ENCODE peak calls at places on chromosomes 3 and 15, in four cellular contexts. S is K562, R is GM12878, V is HepG2. Q is an unnamed sample.

GRCh38 chr3:177948716-177949422 is 587.4 kb upstream of the KCNMB2 start:
- DNase-seq in V (no peak), R (no peak), S (no peak), Q (no peak)

GRCh38 chr3:192915306-192915705 is 2.4 kb downstream of the MB21D2 start:
- DNase-seq in V (peak; percentile 41), R (no peak), S (no peak), Q (no peak)

GRCh38 chr3:110341047-110341446 is 730.6 kb upstream of the NECTIN3 start:
- DNase-seq in V (no peak), S (no peak), R (no peak), Q (no peak)

GRCh38 chr15:101047301-101047781 is 128.2 kb downstream of the LRRK1 start:
- DNase-seq in V (no peak), R (no peak), S (no peak), Q (no peak)

GRCh38 chr15:57547243-57547755 is 44.4 kb upstream of the MYZAP start:
- DNase-seq in R (no peak), V (no peak), S (no peak), Q (no peak)

GRCh38 chr3:70095260-70095659 is 95.7 kb downstream of the SAMMSON start:
- DNase-seq in R (no peak), V (no peak), S (no peak), Q (no peak)

GRCh38 chr3:43379343-43379742 is 93.0 kb downstream of the SNRK start:
- DNase-seq in R (no peak), S (no peak), V (no peak), Q (no peak)

GRCh38 chr3:186708983-186709679 is 8.0 kb upstream of the KNG1 start:
- DNase-seq in V (no peak), R (no peak), S (peak; percentile 54), Q (no peak)

GRCh38 chr3:196987022-196987421 is 18.4 kb upstream of the PIGZ start:
- DNase-seq in R (no peak), S (no peak), V (no peak), Q (no peak)

GRCh38 chr3:147816770-147817169 is 407.6 kb downstream of the ZIC1 start:
- DNase-seq in V (no peak), R (no peak), S (no peak), Q (no peak)

GRCh38 chr15:80695911-80696651 is 971 bp downstream of the ABHD17C start:
- DNase-seq in R (no peak), V (peak; percentile 20), S (no peak), Q (peak; percentile 64)

GRCh38 chr3:151581046-151581445 is 120.2 kb upstream of the IGSF10 start:
- DNase-seq in R (no peak), V (no peak), S (no peak), Q (no peak)

GRCh38 chr3:77815467-77815866 is 775.6 kb downstream of the ROBO2 start:
- DNase-seq in R (no peak), V (peak; percentile 1), S (peak; percentile 1), Q (peak; percentile 4)

GRCh38 chr3:42880601-42881451 is 5.1 kb upstream of the CYP8B1 start:
- DNase-seq in V (peak; percentile 66), S (peak; percentile 94), R (peak; percentile 42), Q (peak; percentile 74)

GRCh38 chr3:113601240-113601639 is 68.9 kb downstream of the SIDT1 start:
- DNase-seq in R (no peak), S (no peak), V (no peak), Q (no peak)

GRCh38 chr3:169134194-169134593 is 529.3 kb downstream of the MECOM start:
- DNase-seq in S (no peak), V (no peak), R (no peak), Q (no peak)

GRCh38 chr3:124878561-124879394 is 8.4 kb downstream of the ITGB5 start:
- DNase-seq in S (peak; percentile 84), R (no peak), V (peak; percentile 93), Q (peak; percentile 92)

GRCh38 chr3:11651900-11652299 is 8.2 kb upstream of the VGLL4 start:
- DNase-seq in R (no peak), S (peak; percentile 54), V (peak; percentile 29), Q (peak; percentile 44)
- TF ChIP-seq POLR2AphosphoS2 in R (no peak), S (no peak), V (no peak), Q (no peak)

DNA sequence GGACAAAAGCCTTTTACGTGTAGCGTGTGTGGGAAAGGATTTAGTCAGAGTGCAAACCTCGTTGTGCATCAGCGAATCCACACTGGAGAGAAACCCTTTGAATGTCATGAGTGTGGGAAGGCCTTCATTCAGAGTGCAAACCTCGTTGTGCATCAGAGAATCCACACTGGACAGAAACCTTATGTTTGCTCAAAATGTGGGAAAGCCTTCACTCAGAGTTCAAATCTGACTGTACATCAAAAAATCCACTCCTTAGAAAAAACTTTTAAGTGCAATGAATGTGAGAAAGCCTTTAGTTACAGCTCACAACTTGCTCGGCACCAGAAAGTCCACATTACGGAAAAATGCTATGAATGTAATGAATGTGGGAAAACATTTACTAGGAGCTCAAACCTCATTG is 10.5 kb downstream of the ZNF35 start:
- DNase-seq in V (peak; percentile 3), R (no peak), S (no peak), Q (peak; percentile 1)
- TF ChIP-seq MAX in V (no peak), R (no peak), S (no peak), Q (no peak)

GRCh38 chr3:49871536-49872157 is 1.9 kb upstream of the CAMKV start:
- DNase-seq in S (no peak), R (no peak), V (no peak), Q (no peak)

GRCh38 chr3:49867871-49868321 is 1.8 kb downstream of the CAMKV start:
- DNase-seq in V (peak; percentile 27), R (no peak), S (peak; percentile 53), Q (no peak)

GRCh38 chr3:49868951-49869454 is 703 bp downstream of the CAMKV start:
- DNase-seq in R (no peak), V (no peak), S (peak; percentile 21), Q (no peak)

GRCh38 chr3:49867400-49867799 is 2.3 kb downstream of the CAMKV start:
- DNase-seq in V (no peak), R (no peak), S (no peak), Q (no peak)

GRCh38 chr3:49869525-49870126 is at the start of gene CAMKV:
- DNase-seq in S (peak; percentile 27), V (no peak), R (no peak), Q (no peak)
- TF ChIP-seq POLR2AphosphoS2 in S (no peak), V (no peak), R (no peak), Q (no peak)

DNA sequence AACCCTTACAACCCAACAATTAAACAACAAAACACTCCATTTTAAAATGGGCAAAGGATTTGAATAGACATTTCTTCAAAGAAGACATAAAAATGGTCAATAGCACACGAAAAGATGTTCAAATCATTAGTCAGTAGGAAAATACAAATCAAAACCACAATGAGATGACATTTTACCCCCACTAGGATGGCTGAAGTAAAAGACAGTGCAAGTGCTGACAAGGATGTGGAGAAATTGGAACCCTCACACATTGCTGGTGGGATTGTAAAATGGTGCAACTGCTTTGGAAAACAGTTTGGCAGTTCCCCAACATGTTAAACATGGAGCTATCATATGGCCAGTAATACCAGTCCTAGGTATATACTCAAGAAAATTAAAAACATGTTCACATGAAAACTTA is 11.6 kb downstream of the GALNT15 start:
- DNase-seq in S (no peak), V (no peak), R (no peak), Q (no peak)
- TF ChIP-seq MAX in S (no peak), V (no peak), R (no peak), Q (no peak)

DNA sequence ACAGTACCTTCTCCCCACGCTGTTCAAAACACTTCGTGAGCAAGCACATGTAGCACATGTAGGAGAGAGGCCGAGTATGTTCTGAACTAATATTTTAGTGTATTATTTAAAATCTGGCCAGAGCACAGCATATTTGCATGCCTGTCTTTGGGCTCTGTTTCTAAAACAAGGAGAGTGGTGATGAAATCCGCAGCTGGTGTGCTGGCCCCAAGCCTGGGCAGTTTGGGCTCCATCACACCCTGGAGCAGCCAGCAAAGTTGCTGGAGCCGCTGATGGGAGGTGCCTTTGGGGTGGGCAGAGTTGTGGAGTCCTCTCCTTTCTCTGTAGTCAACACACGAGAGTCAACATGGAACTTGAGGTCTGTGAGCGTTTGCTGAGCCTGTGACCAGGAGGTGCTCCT is 116.6 kb downstream of the SLCO3A1 start:
- DNase-seq in V (no peak), S (no peak), R (no peak), Q (no peak)
- TF ChIP-seq POLR2AphosphoS2 in V (no peak), S (no peak), R (no peak), Q (no peak)

GRCh38 chr3:87766736-87767135 is 292.1 kb downstream of the CGGBP1 start:
- DNase-seq in R (no peak), V (no peak), S (no peak), Q (no peak)

DNA sequence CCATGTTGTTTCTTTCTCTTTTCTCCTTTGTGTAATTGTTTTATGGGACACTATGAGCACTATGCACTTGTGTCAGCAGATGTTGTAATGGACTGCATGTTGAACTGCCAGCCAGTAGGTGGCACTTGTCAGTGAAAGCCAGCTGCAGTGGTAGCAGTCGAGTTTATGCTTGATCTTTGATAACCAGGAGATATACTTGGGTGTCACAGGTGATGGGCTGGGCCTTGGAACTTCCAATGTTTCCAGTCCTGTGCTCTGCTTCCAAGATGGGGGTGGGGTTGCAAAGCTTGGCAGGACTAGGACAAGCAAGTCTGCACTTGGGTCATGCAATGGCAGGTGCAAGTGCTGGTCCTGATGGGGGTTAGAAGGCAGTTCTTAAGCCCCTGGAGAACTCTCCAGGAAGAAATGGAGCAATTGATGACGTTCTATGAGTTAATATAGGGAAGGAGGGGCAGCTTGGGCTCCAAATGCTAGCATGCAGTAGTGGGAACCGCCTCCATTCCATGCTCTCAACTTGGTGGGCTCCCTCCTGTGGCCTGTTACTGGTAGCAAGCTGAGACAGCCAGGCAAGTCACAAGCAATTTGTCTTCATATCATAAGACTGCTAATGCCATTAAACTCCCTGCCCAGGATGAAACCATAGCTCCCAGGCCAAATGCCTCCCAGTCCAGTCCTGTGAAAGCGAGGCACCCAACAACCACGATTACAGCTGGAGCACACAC is 287.3 kb downstream of the CGGBP1 start:
- DNase-seq in R (peak; percentile 8), V (peak; percentile 35), S (peak; percentile 40), Q (peak; percentile 57)
- TF ChIP-seq MAX in R (no peak), V (no peak), S (no peak), Q (no peak)

DNA sequence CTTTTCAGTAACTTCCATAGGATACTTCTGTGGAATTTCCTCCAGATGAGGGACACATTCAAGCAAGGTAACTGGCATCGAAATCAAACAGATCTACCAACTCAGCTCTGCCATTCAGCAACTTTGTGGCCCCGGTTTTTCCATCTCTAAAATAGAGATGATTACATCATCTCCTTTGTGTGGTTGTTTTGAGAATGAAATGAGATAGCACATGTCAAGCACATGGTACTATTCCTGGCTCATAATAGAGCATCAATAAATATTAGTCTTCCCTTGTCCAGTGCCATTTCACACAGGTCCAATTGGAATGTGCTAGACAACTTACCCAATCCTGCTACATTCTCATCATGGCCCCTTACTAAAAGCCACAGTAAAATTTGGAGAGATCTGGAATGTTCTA is 24.2 kb upstream of the TM4SF4 start:
- DNase-seq in V (no peak), R (no peak), S (no peak), Q (no peak)
- TF ChIP-seq POLR2AphosphoS2 in V (no peak), R (no peak), S (no peak), Q (no peak)

GRCh38 chr3:8734137-8734878 is 706 bp downstream of the CAV3 start:
- DNase-seq in S (no peak), V (no peak), R (no peak), Q (no peak)
- TF ChIP-seq MAX in S (no peak), V (no peak), R (no peak), Q (no peak)